ENCODE peak calls at places on chromosomes 13 and 19, in six cellular contexts. Z is heart left ventricle, Q is fibroblast of the conjunctiva, M is GM19239, E is endodermal cell, I is NCI-H446. W is an unnamed sample.

GRCh38 chr19:32357720-32358119 is 12.3 kb downstream of the ZNF507 start:
- DNase-seq in Z (no peak), Q (no peak), M (no peak), E (no peak), I (no peak), W (no peak)

GRCh38 chr13:42215578-42216421 is 56.2 kb upstream of the AKAP11 start:
- DNase-seq in Z (no peak), Q (peak; percentile 31), M (no peak), E (peak; percentile 78), I (no peak), W (no peak)

GRCh38 chr19:18208098-18208951 is 4.5 kb upstream of the RAB3A start:
- DNase-seq in Z (peak; percentile 78), Q (no peak), M (no peak), E (peak; percentile 87), I (no peak), W (peak; percentile 22)

GRCh38 chr13:100773429-100773828 is 98.8 kb upstream of the TMTC4 start:
- DNase-seq in Z (no peak), Q (no peak), M (no peak), E (no peak), I (no peak), W (no peak)

GRCh38 chr19:31717316-31717715 is 368.1 kb upstream of the TSHZ3 start:
- DNase-seq in Z (no peak), Q (no peak), M (no peak), E (peak; percentile 25), I (no peak), W (no peak)

GRCh38 chr19:18278521-18279265 is 2.7 kb downstream of the JUND start:
- DNase-seq in Z (no peak), Q (no peak), M (no peak), E (peak; percentile 70), I (no peak), W (no peak)

GRCh38 chr19:41940443-41941409 is 12.5 kb upstream of the ERFL start:
- DNase-seq in Z (no peak), Q (no peak), M (no peak), E (peak; percentile 49), I (no peak), W (no peak)

GRCh38 chr19:47260476-47260875 is 4.2 kb downstream of the CCDC9 start:
- DNase-seq in Z (no peak), Q (no peak), M (no peak), E (no peak), I (no peak), W (no peak)

GRCh38 chr13:34931572-34931971 is 10.5 kb upstream of the NBEA start:
- DNase-seq in Z (no peak), Q (no peak), M (no peak), E (no peak), I (no peak), W (no peak)

GRCh38 chr19:13742756-13743155 is 21.6 kb upstream of the MRI1 start:
- DNase-seq in Z (no peak), Q (no peak), M (no peak), E (no peak), I (no peak), W (no peak)

GRCh38 chr13:24671367-24672117 is 8.7 kb upstream of the ATP12A start:
- DNase-seq in Z (no peak), Q (peak; percentile 84), M (no peak), E (peak; percentile 84), I (peak; percentile 5), W (no peak)

GRCh38 chr19:55373993-55374757 is 2.5 kb upstream of the TMEM190 start:
- DNase-seq in Z (no peak), Q (no peak), M (no peak), E (peak; percentile 83), I (no peak), W (no peak)

GRCh38 chr19:38213911-38214625 is 10.0 kb downstream of the DPF1 start:
- DNase-seq in Z (no peak), Q (no peak), M (peak; percentile 53), E (no peak), I (no peak), W (peak; percentile 14)

GRCh38 chr13:94233401-94233800 is 246.1 kb downstream of the DCT start:
- DNase-seq in Z (no peak), Q (peak; percentile 93), M (no peak), E (no peak), I (no peak), W (no peak)

GRCh38 chr19:23512151-23512925 is 117.1 kb upstream of the ZNF91 start:
- DNase-seq in Z (no peak), Q (no peak), M (no peak), E (no peak), I (no peak), W (no peak)

GRCh38 chr13:95723428-95723827 is 46.5 kb downstream of the DNAJC3 start:
- DNase-seq in Z (no peak), Q (no peak), M (no peak), E (no peak), I (no peak), W (no peak)

GRCh38 chr13:107581009-107581408 is 634.3 kb downstream of the LIG4 start:
- DNase-seq in Z (no peak), Q (no peak), M (no peak), E (no peak), I (no peak), W (no peak)

GRCh38 chr19:51002101-51002532 is 713 bp upstream of the KLK8 start:
- DNase-seq in Z (no peak), Q (no peak), M (no peak), E (peak; percentile 79), I (no peak), W (no peak)

GRCh38 chr13:30301827-30302226 is 5.5 kb downstream of the KATNAL1 start:
- DNase-seq in Z (no peak), Q (no peak), M (no peak), E (no peak), I (no peak), W (no peak)

GRCh38 chr13:113897161-113897560 is 33.3 kb upstream of the GAS6 start:
- DNase-seq in Z (peak; percentile 10), Q (peak; percentile 33), M (no peak), E (no peak), I (no peak), W (no peak)

GRCh38 chr13:87867426-87867825 is 196.3 kb downstream of the SLITRK5 start:
- DNase-seq in Z (no peak), Q (no peak), M (no peak), E (no peak), I (no peak), W (no peak)

W was measured in activated CD4-positive, CD25-positive, alpha-beta regulatory T cell.